ENCODE peak calls at places on chromosomes 6 and 20, in ten cellular contexts. K is ovary, L is stomach, X is A549, H is H1, E is K562, W is transverse colon, J is HepG2, Z is GM12878, F is upper lobe of left lung. A is an unnamed sample.

GRCh38 chr6:54074591-54075195 is 36.5 kb upstream of the MLIP start:
- DNase-seq in Z (no peak), K (no peak), L (no peak), J (no peak), X (no peak), F (no peak), W (no peak), H (no peak), E (no peak), A (no peak)

GRCh38 chr6:53682654-53683053 is 17.1 kb upstream of the KLHL31 start:
- DNase-seq in H (no peak), X (no peak), L (no peak), J (no peak), Z (no peak), F (no peak), W (no peak), E (no peak), K (no peak), A (no peak)

GRCh38 chr6:31304683-31305082 is 32.8 kb upstream of the HLA-C start:
- DNase-seq in J (no peak), L (no peak), F (no peak), K (no peak), W (no peak), Z (no peak), X (no peak), H (no peak), E (no peak), A (no peak)

GRCh38 chr20:60187683-60188082 is 229.5 kb downstream of the CDH26 start:
- DNase-seq in W (no peak), F (no peak), J (no peak), K (no peak), H (no peak), E (no peak), Z (no peak), L (no peak), X (no peak), A (no peak)

GRCh38 chr6:159826968-159827647 is 27.0 kb downstream of the PNLDC1 start:
- DNase-seq in K (no peak), E (peak; percentile 30), F (no peak), H (no peak), J (no peak), L (no peak), W (no peak), X (no peak), Z (no peak), A (no peak)

GRCh38 chr20:46434597-46434996 is 28.2 kb upstream of the ELMO2 start:
- DNase-seq in X (no peak), F (no peak), L (no peak), W (no peak), E (no peak), K (no peak), Z (no peak), H (no peak), J (no peak), A (peak; percentile 79)

GRCh38 chr6:169190144-169190584 is 63.5 kb downstream of the THBS2 start:
- DNase-seq in E (no peak), X (no peak), Z (no peak), L (no peak), H (no peak), J (no peak), W (peak; percentile 27), F (peak; percentile 61), K (peak; percentile 87), A (peak; percentile 92)

GRCh38 chr6:156387472-156387871 is 389.7 kb upstream of the ARID1B start:
- DNase-seq in E (no peak), F (no peak), X (no peak), Z (no peak), L (no peak), K (no peak), J (no peak), W (no peak), H (no peak), A (peak; percentile 10)

GRCh38 chr20:46312075-46312944 is 4.0 kb upstream of the CDH22 start:
- DNase-seq in E (peak; percentile 64), L (peak; percentile 50), Z (no peak), H (peak; percentile 87), J (peak; percentile 24), F (peak; percentile 81), K (peak; percentile 37), X (no peak), W (no peak), A (no peak)

GRCh38 chr6:38248500-38249234 is 391.1 kb downstream of the BTBD9 start:
- DNase-seq in Z (no peak), F (no peak), H (no peak), W (no peak), K (no peak), X (no peak), L (no peak), E (peak; percentile 12), J (no peak), A (no peak)

GRCh38 chr20:63854766-63855362 is 6.4 kb upstream of the ABHD16B start:
- DNase-seq in J (no peak), K (peak; percentile 79), X (no peak), L (no peak), F (peak; percentile 79), E (no peak), H (peak; percentile 69), Z (no peak), W (no peak), A (no peak)
- H3K4me3 ChIP-seq in J (peak overlapping the region; percentile 83), K (peak overlapping the region; percentile 14), X (no peak overlapping the region), L (peak overlapping the region; percentile 14), F (peak overlapping the region; percentile 2), E (no peak overlapping the region), H (no peak overlapping the region), Z (no peak overlapping the region), W (no peak overlapping the region), A (peak overlapping the region; percentile 25)

DNA sequence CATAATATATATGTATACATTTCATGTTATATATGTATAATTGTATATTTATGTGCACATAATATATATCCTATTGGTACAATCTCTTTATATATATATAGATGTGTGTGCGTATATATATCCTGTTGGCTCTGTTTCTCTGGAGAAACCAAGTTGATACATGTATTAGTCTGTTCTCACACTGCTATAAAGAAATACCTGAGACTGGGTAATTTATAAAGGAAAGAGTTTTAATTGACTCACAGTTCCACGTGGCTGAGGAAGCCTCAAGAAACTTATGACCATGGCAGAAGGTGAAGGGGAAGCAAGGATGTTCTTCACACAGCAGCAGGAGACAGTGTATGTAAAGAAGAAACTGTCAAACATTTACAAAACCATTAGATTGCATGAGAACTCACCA is 14.1 kb downstream of the CST3 start:
- DNase-seq in L (no peak), J (no peak), E (no peak), K (no peak), W (no peak), X (no peak), H (no peak), Z (no peak), F (no peak), A (no peak)
- H3K27ac ChIP-seq in L (peak overlapping the region; percentile 85), J (no peak overlapping the region), E (no peak overlapping the region), K (no peak overlapping the region), W (peak overlapping the region; percentile 80), X (peak overlapping the region; percentile 74), H (no peak overlapping the region), Z (no peak overlapping the region), F (peak overlapping the region; percentile 57), A (peak overlapping the region; percentile 81)

DNA sequence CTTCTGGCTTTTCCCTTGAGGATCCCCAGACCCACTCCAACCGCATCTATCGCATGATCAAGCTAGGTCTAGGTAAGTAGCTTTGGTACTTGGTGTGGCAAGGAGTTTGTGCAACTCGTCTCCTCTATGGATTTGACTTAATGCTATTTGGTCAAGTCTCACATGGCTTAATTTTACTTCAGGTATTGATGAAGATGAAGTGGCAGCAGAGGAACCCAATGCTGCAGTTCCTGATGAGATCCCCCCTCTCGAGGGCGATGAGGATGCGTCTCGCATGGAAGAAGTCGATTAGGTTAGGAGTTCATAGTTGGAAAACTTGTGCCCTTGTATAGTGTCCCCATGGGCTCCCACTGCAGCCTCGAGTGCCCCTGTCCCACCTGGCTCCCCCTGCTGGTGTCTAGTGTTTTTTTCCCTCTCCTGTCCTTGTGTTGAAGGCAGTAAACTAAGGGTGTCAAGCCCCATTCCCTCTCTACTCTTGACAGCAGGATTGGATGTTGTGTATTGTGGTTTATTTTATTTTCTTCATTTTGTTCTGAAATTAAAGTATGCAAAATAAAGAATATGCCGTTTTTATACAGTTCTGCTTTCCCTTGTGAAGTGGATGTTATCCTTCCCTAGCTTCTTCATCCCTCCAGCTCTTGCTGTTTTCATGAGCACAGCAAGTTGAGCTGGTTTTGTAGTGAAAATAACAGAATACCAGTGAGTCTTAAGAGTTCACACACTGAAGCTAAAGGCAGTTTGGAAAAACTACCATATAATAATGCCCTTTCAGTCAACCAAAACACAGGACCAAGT is 3.8 kb downstream of the SLC35B2 start:
- DNase-seq in W (peak; percentile 68), E (peak; percentile 84), L (peak; percentile 66), H (peak; percentile 82), K (peak; percentile 28), J (peak; percentile 70), X (no peak), F (no peak), Z (no peak), A (no peak)
- TF ChIP-seq EP300 in W (no peak), E (no peak), L (no peak), H (no peak), K (no peak), J (no peak), X (no peak), F (no peak), Z (no peak), A (no peak)

DNA sequence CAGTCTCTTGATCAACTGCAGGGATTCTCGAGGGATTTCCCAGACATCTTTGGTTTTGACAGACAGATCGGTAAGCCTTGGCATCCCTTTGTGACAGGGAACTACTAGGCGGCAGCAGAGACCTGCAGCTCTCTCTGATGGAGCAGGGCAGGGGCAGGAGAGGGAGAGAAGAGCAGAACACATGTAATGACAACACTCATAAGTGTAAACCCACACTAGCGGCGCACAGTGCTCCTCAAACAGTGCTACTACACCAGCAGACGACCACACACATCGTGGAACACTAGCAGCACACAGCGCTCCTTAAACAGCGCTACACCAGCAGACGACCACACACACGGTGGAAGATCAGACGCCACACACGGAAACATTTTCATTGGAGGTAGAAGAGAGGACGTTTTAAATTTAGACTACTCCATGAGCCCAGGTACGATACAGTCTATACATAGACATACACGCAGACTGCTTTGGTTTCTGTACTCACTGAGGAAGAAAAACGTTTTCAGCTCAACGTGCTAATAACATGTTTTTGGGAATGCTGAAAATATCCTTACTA is 94.5 kb upstream of the TRAF3IP2 start:
- DNase-seq in J (no peak), H (no peak), F (no peak), L (no peak), E (no peak), K (no peak), Z (no peak), W (no peak), X (no peak), A (peak; percentile 64)
- H3K4me3 ChIP-seq in J (no peak overlapping the region), H (no peak overlapping the region), F (no peak overlapping the region), L (no peak overlapping the region), E (no peak overlapping the region), K (no peak overlapping the region), Z (no peak overlapping the region), W (no peak overlapping the region), X (no peak overlapping the region), A (no peak overlapping the region)

DNA sequence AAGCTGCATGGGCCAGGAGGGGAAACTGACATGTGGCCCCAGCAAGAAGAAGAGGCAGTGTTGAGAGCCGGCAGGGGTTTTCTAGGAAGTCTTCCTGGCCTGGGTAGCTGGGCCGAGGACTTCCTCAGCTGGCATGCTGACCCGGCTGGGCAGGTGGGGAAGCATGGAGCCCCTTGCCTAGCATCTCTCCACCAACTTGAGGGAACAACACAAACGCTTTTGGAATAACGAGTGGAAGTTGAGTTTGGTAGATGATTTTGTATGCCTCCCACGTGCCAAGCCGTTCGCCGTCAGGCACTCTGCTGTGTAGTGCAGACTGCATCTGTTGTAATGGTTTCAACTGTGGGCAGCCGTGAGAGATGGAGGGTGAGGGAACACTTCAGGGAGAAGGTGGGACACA is 7.3 kb downstream of the TMEM181 start:
- DNase-seq in H (no peak), W (no peak), L (no peak), J (no peak), K (no peak), Z (no peak), X (no peak), F (no peak), E (no peak), A (no peak)
- H3K27ac ChIP-seq in H (no peak overlapping the region), W (no peak overlapping the region), L (no peak overlapping the region), J (no peak overlapping the region), K (no peak overlapping the region), Z (no peak overlapping the region), X (no peak overlapping the region), F (no peak overlapping the region), E (no peak overlapping the region), A (no peak overlapping the region)

A was measured in esophagus muscularis mucosa.